ENCODE peak calls at places on chromosome 19, in ten cellular contexts. E is NCI-H1105; C is naive thymus-derived CD8-positive, alpha-beta T cell; G is DMS 273 treated with DMSO at 0.1 percent for 48 hours; Z is neuronal stem cell; Q is stimulated activated CD8-positive, alpha-beta memory T cell treated with anti-CD3 and anti-CD28 coated beads, Interleukin-4, amount 100 ng/mL, for 1 hour; T is GM04504; R is neural crest cell; K is AG10803; I is GM10248. Y is an unnamed sample.
A peak's percentile ranks its signal among the peaks of the same experiment; 100 is the strongest.

GRCh38 chr19:369876-370275 is 25.3 kb upstream of the MIER2 start:
- DNase-seq in R (no peak), K (no peak), T (no peak), C (no peak), G (no peak), I (no peak), E (no peak), Z (no peak), Q (no peak), Y (no peak)

GRCh38 chr19:38740252-38740592 is 4.1 kb downstream of the CAPN12 start:
- DNase-seq in T (no peak), R (no peak), Z (no peak), I (no peak), C (no peak), G (no peak), K (no peak), Q (no peak), E (no peak), Y (no peak)

GRCh38 chr19:18814063-18814462 is 17.7 kb upstream of the UPF1 start:
- DNase-seq in T (no peak), R (no peak), K (peak; percentile 66), E (no peak), I (no peak), C (no peak), Z (no peak), Q (no peak), G (no peak), Y (no peak)

GRCh38 chr19:23981863-23982262 is 67.2 kb downstream of the ZNF726 start:
- DNase-seq in K (no peak), E (no peak), G (no peak), T (no peak), C (no peak), Q (no peak), I (no peak), R (no peak), Z (no peak), Y (no peak)

GRCh38 chr19:36151144-36152051 is 849 bp downstream of the COX7A1 start:
- DNase-seq in G (no peak), I (no peak), K (no peak), E (no peak), T (no peak), R (no peak), C (no peak), Z (no peak), Q (no peak), Y (no peak)

GRCh38 chr19:5936308-5936980 is 22.4 kb downstream of the CAPS start:
- DNase-seq in R (no peak), Q (no peak), C (no peak), E (no peak), I (no peak), G (no peak), Z (no peak), K (no peak), T (no peak), Y (no peak)

GRCh38 chr19:29478578-29479565 is 46.9 kb upstream of the VSTM2B start:
- DNase-seq in G (no peak), Q (no peak), T (no peak), I (no peak), E (peak; percentile 7), Z (peak; percentile 43), R (peak; percentile 52), K (peak; percentile 8), C (no peak), Y (no peak)

GRCh38 chr19:33035461-33035860 is 29.2 kb downstream of the RHPN2 start:
- DNase-seq in E (no peak), G (no peak), Z (no peak), T (no peak), K (no peak), R (no peak), I (no peak), Q (no peak), C (no peak), Y (no peak)

GRCh38 chr19:1183543-1184172 is 9.6 kb upstream of the SBNO2 start:
- DNase-seq in T (no peak), C (no peak), R (no peak), G (no peak), I (peak; percentile 69), Q (no peak), Z (no peak), K (no peak), E (no peak), Y (peak; percentile 86)

GRCh38 chr19:13984875-13985741 is 21.0 kb downstream of the RFX1 start:
- DNase-seq in K (no peak), C (no peak), I (no peak), T (no peak), R (no peak), E (no peak), G (no peak), Z (no peak), Q (no peak), Y (no peak)

GRCh38 chr19:18559685-18560084 is 2.0 kb downstream of the KXD1 start:
- DNase-seq in T (no peak), R (no peak), C (no peak), Z (no peak), E (no peak), G (no peak), I (no peak), Q (no peak), K (no peak), Y (no peak)

GRCh38 chr19:40457048-40457447 is 8.5 kb downstream of the BLVRB start:
- DNase-seq in R (no peak), K (no peak), E (no peak), G (no peak), T (no peak), I (no peak), Q (no peak), C (no peak), Z (no peak), Y (no peak)

GRCh38 chr19:54412877-54413276 is 2.4 kb upstream of the TTYH1 start:
- DNase-seq in Q (no peak), C (no peak), T (no peak), Z (no peak), G (no peak), I (no peak), K (no peak), E (no peak), R (no peak), Y (no peak)

GRCh38 chr19:21483589-21484170 is 21.7 kb upstream of the ZNF429 start:
- DNase-seq in T (no peak), C (peak; percentile 43), Q (peak; percentile 42), K (peak; percentile 10), E (peak; percentile 47), Z (no peak), G (no peak), R (peak; percentile 20), I (peak; percentile 50), Y (no peak)

GRCh38 chr19:54155694-54156093 is 3.8 kb downstream of the LENG1 start:
- DNase-seq in R (no peak), T (no peak), E (no peak), C (no peak), K (no peak), Q (no peak), Z (no peak), I (no peak), G (no peak), Y (no peak)